ENCODE peak calls at places on chromosomes 2 and 18, in seven cellular contexts. N is EL, A is HL-60, H is right atrium auricular region, T is NCI-H2081, J is activated gamma-delta T cell treated with Interleukin-2 at 50 U/mL for 16 hours, C is non-pigmented ciliary epithelial cell. P is an unnamed sample.

GRCh38 chr18:26159353-26159752 is 25.7 kb downstream of the PSMA8 start:
- DNase-seq in J (no peak), T (no peak), N (no peak), H (no peak), C (no peak), A (no peak), P (no peak)

GRCh38 chr18:5966514-5966913 is 71.2 kb upstream of the TMEM200C start:
- DNase-seq in C (no peak), N (no peak), A (no peak), T (no peak), H (no peak), J (no peak), P (no peak)

GRCh38 chr2:159290289-159290907 is 3.9 kb upstream of the WDSUB1 start:
- DNase-seq in T (no peak), H (no peak), C (peak; percentile 82), A (peak; percentile 90), N (peak; percentile 88), J (no peak), P (no peak)

GRCh38 chr2:83051538-83052192 is 1407.4 kb downstream of the SUCLG1 start:
- DNase-seq in N (no peak), H (no peak), J (no peak), C (no peak), T (no peak), A (peak; percentile 2), P (no peak)

GRCh38 chr2:165827219-165827920 is 33.3 kb upstream of the GALNT3 start:
- DNase-seq in H (no peak), J (no peak), T (no peak), A (no peak), N (no peak), C (no peak), P (no peak)

GRCh38 chr2:180048256-180048655 is 41.2 kb upstream of the CWC22 start:
- DNase-seq in N (peak; percentile 53), A (no peak), H (no peak), J (no peak), C (no peak), T (no peak), P (no peak)

GRCh38 chr2:74975016-74975415 is 16.6 kb downstream of the POLE4 start:
- DNase-seq in N (no peak), C (no peak), J (no peak), T (no peak), A (no peak), H (no peak), P (no peak)

GRCh38 chr18:28650860-28651259 is 473.9 kb upstream of the CDH2 start:
- DNase-seq in A (no peak), C (no peak), N (no peak), H (no peak), T (no peak), J (no peak), P (no peak)

GRCh38 chr2:69065735-69066336 is 52.9 kb downstream of the ANTXR1 start:
- DNase-seq in H (no peak), T (no peak), C (no peak), J (no peak), N (no peak), A (no peak), P (no peak)

GRCh38 chr2:14427982-14428567 is 204.4 kb upstream of the LRATD1 start:
- DNase-seq in H (no peak), J (no peak), C (peak; percentile 41), N (peak; percentile 29), A (peak; percentile 3), T (no peak), P (no peak)

GRCh38 chr2:119426801-119427395 is 4.8 kb upstream of the TMEM37 start:
- DNase-seq in J (no peak), H (no peak), A (peak; percentile 73), T (no peak), C (no peak), N (no peak), P (no peak)

GRCh38 chr18:49722472-49722871 is 90.9 kb downstream of the ACAA2 start:
- DNase-seq in N (no peak), C (no peak), J (no peak), A (no peak), H (no peak), T (no peak), P (no peak)

GRCh38 chr2:148653437-148653836 is 8.9 kb downstream of the EPC2 start:
- DNase-seq in T (no peak), N (no peak), J (no peak), A (no peak), C (no peak), H (no peak), P (no peak)

GRCh38 chr2:15674637-15675455 is 83.2 kb downstream of the DDX1 start:
- DNase-seq in N (no peak), A (no peak), C (peak; percentile 32), H (no peak), T (no peak), J (no peak), P (no peak)

P was measured in dorsolateral prefrontal cortex.